ENCODE peak calls at places on chromosomes 11 and 22, in seven cellular contexts. J is fibroblast of lung, Y is body of pancreas, W is heart right ventricle, N is mucosa of descending colon, R is A549, Q is nephron progenitor cell. B is an unnamed sample.

GRCh38 chr11:2378527-2379210 is 1.6 kb downstream of the CD81 start:
- DNase-seq in J (peak), Q (peak), R (no peak), W (peak), N (peak), Y (no peak), B (no peak)

GRCh38 chr22:49583341-49583740 is 244.3 kb downstream of the BRD1 start:
- DNase-seq in W (no peak), Q (no peak), R (no peak), N (no peak), Y (no peak), J (no peak), B (no peak)

GRCh38 chr11:86625544-86625943 is 46.9 kb downstream of the ME3 start:
- DNase-seq in Y (no peak), J (no peak), W (no peak), R (no peak), N (no peak), Q (no peak), B (no peak)

GRCh38 chr11:91876746-91877145 is 347.9 kb upstream of the FAT3 start:
- DNase-seq in W (no peak), N (no peak), J (no peak), R (no peak), Y (no peak), Q (no peak), B (no peak)

GRCh38 chr11:44589301-44589700 is 23.8 kb downstream of the CD82 start:
- DNase-seq in Q (no peak), N (no peak), J (peak), W (no peak), R (no peak), Y (no peak), B (no peak)

GRCh38 chr11:131694526-131695424 is 324.4 kb downstream of the NTM start:
- DNase-seq in Y (peak), N (peak), Q (peak), R (peak), J (peak), W (peak), B (peak)

GRCh38 chr22:34976474-34976873 is 89.5 kb upstream of the ISX start:
- DNase-seq in R (no peak), Y (no peak), J (no peak), N (no peak), W (no peak), Q (no peak), B (no peak)

GRCh38 chr11:109772846-109773400 is 320.3 kb upstream of the ZC3H12C start:
- DNase-seq in W (no peak), Q (no peak), J (no peak), Y (no peak), R (no peak), N (no peak), B (no peak)

GRCh38 chr22:45552580-45553332 is 50.1 kb downstream of the FBLN1 start:
- DNase-seq in N (peak), J (peak), W (peak), Q (peak), Y (peak), R (no peak), B (no peak)

GRCh38 chr11:69104856-69105395 is 50.8 kb upstream of the SMIM38 start:
- DNase-seq in Y (no peak), R (no peak), W (no peak), N (peak), Q (no peak), J (no peak), B (no peak)

GRCh38 chr11:94849836-94850235 is 81.7 kb downstream of the AMOTL1 start:
- DNase-seq in N (no peak), Q (no peak), J (peak), R (no peak), W (peak), Y (no peak), B (no peak)

GRCh38 chr11:117772360-117772759 is 24.7 kb downstream of the DSCAML1 start:
- DNase-seq in W (no peak), J (no peak), R (no peak), Q (no peak), Y (no peak), N (no peak), B (no peak)

GRCh38 chr11:19892876-19893275 is 180.2 kb downstream of the NAV2 start:
- DNase-seq in Y (no peak), N (no peak), Q (no peak), R (no peak), J (peak), W (no peak), B (no peak)

GRCh38 chr11:77371646-77372045 is 70.2 kb upstream of the GDPD4 start:
- DNase-seq in J (no peak), W (no peak), Y (no peak), Q (no peak), R (no peak), N (no peak), B (no peak)

GRCh38 chr11:77374611-77375031 is 73.1 kb upstream of the GDPD4 start:
- DNase-seq in N (no peak), R (no peak), W (no peak), J (peak), Q (no peak), Y (no peak), B (no peak)

GRCh38 chr11:77374108-77374507 is 72.6 kb upstream of the GDPD4 start:
- DNase-seq in J (peak), R (no peak), Q (no peak), N (no peak), Y (no peak), W (no peak), B (no peak)

GRCh38 chr11:77372736-77373135 is 71.2 kb upstream of the GDPD4 start:
- DNase-seq in N (no peak), R (no peak), Y (no peak), W (no peak), J (no peak), Q (no peak), B (no peak)

DNA sequence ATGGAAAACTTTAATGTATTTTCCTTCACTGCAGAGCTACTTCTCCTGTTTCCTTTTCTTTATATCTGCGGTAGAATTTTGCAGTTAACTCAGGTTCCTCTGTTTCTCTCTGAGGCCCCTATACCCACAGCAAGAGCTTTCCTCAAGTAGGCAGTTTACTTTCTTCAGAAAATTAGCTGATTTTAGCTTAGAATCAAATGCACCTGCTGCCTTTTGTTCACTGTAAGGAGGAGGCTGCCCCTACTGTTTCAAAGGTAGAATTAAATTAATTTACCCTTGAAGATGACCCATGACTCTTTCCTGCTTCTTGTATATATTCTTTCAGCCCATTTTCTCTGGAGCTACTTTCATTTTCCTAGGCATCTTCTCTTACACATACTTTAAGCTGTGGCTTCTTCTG is 68.7 kb upstream of the GDPD4 start:
- DNase-seq in Q (no peak), R (no peak), Y (no peak), W (no peak), J (no peak), N (no peak), B (no peak)
- TF ChIP-seq CTCF in Q (no peak), R (no peak), Y (peak), W (no peak), J (no peak), N (no peak), B (no peak)

DNA sequence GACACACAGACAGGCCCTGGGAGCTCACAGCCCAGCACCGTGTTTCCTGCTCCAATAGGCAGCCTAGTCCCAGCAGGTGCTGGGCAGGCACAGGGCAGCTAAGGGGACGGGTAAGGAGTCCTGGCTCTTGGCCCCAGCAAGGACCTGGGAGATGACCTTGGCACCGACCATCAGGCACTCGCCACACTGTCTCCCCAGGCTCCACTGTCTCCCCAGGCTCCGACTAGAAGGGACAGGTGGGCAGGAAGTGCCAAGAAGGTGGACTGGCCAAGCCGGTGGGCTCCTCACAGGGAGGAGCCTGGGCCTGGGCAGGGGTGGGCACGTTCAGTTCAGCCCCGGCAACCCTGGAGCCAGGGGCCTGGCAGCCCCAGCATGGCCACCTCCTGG is 193.9 kb downstream of the IGLL1 start:
- DNase-seq in R (no peak), J (no peak), W (no peak), Y (no peak), N (no peak), Q (no peak), B (no peak)
- TF ChIP-seq CTCF in R (peak), J (no peak), W (peak), Y (no peak), N (no peak), Q (peak), B (no peak)

DNA sequence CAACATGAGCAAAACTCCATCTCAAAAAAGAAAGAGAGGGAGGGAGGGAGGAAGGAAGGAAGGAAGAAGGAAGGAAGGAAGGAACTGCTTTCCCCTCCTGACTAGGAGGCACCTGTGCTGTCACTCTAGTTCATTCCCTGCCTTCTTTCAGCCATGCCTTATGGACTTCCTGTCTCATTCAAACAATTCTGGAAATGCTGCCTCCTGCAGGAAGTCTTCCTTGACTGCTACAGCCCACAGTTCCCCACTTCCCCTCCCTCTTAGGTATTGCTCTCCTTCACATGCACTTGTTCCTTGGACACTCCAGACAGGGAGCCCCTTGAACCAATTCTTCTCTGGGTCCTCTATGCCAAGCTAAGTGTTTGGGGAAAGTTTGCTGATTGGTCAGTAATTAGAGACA is 31.6 kb upstream of the WNT11 start:
- DNase-seq in N (no peak), Q (no peak), R (peak), Y (no peak), W (no peak), J (no peak), B (no peak)
- TF ChIP-seq CTCF in N (no peak), Q (no peak), R (peak), Y (no peak), W (no peak), J (no peak), B (peak)

DNA sequence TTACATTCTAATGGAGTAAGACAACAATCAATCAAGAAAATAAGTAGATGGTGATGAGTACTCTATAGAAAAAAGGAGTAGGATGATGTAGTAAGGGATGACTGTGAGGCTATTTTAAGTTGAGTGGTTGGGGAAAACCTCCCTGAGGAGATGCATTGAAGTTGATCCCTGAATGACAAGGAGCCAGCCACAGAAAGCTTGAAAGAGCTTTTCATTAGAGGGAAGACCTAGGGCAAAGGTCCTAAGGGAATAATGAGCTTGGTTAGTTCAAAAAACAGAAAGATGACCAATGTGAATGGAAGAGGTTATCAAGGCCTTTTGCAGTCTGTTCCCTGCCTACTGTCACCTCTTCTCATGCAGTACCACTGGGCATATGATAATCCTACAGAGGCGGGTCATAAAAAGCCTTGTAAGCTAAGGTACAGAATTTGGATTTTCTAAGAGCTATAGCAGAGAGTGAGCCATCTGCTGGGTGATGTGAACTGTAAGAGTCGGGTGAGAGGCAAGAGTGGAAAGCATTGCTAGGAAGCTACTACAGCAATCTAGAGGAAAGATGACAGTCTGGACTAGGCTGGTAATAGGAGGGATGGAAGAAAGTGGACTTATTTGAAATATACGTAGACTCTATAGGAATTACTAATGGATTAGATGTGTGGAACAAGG is 3.1 kb downstream of the PPP2R1B start:
- DNase-seq in W (no peak), Y (no peak), R (no peak), J (peak), Q (no peak), N (no peak), B (no peak)
- TF ChIP-seq CTCF in W (no peak), Y (no peak), R (no peak), J (peak), Q (no peak), N (no peak), B (no peak)